ENCODE peak calls at places on chromosomes 6 and 20, in four cellular contexts. H, J, U and Y are unnamed samples.
A peak's percentile ranks its signal among the peaks of the same experiment; 100 is the strongest.

GRCh38 chr6:6811151-6812002 is 222.9 kb downstream of the LY86 start:
- DNase-seq in U (peak; percentile 67), J (no peak), H (no peak), Y (no peak)

GRCh38 chr6:25248100-25248499 is 31.1 kb upstream of the CARMIL1 start:
- DNase-seq in U (peak; percentile 66), J (no peak), H (no peak), Y (no peak)

GRCh38 chr6:26743941-26744699 is 84.6 kb upstream of the ZNF322 start:
- DNase-seq in H (no peak), J (no peak), U (no peak), Y (no peak)

GRCh38 chr6:170459451-170459850 is 93.7 kb downstream of the PSMB1 start:
- DNase-seq in U (peak; percentile 68), H (no peak), J (no peak), Y (peak; percentile 85)

GRCh38 chr20:61706562-61706961 is 359.1 kb downstream of the TAF4 start:
- DNase-seq in J (no peak), H (no peak), U (no peak), Y (no peak)

GRCh38 chr6:158939255-158940170 is 60.5 kb downstream of the RSPH3 start:
- DNase-seq in J (no peak), H (no peak), U (no peak), Y (no peak)

GRCh38 chr6:36930483-36930882 is 24.1 kb upstream of the PI16 start:
- DNase-seq in U (no peak), J (no peak), H (no peak), Y (no peak)

GRCh38 chr20:18322551-18322950 is 34.2 kb downstream of the ZNF133 start:
- DNase-seq in H (no peak), J (no peak), U (no peak), Y (no peak)

GRCh38 chr6:116008470-116009229 is 52.0 kb downstream of the FRK start:
- DNase-seq in U (peak; percentile 58), J (no peak), H (no peak), Y (no peak)

GRCh38 chr6:11791354-11792107 is 12.9 kb upstream of the ADTRP start:
- DNase-seq in U (peak; percentile 55), J (no peak), H (no peak), Y (no peak)

GRCh38 chr6:167801263-167801662 is 25.4 kb upstream of the AFDN start:
- DNase-seq in H (no peak), J (no peak), U (no peak), Y (peak; percentile 2)

GRCh38 chr6:42007753-42008528 is 42.4 kb upstream of the TAF8 start:
- DNase-seq in H (no peak), J (no peak), U (no peak), Y (no peak)

GRCh38 chr20:43426172-43426571 is 31.5 kb upstream of the SRSF6 start:
- DNase-seq in H (no peak), J (no peak), U (no peak), Y (no peak)

GRCh38 chr6:125073071-125073470 is 80.5 kb upstream of the TPD52L1 start:
- DNase-seq in H (no peak), U (no peak), J (no peak), Y (no peak)

GRCh38 chr20:32971703-32972161 is 32.5 kb downstream of the SUN5 start:
- DNase-seq in H (no peak), U (no peak), J (no peak), Y (peak; percentile 54)

GRCh38 chr6:161166677-161167076 is 107.2 kb downstream of the AGPAT4 start:
- DNase-seq in J (no peak), H (no peak), U (no peak), Y (no peak)

GRCh38 chr6:161168281-161168891 is 105.5 kb downstream of the AGPAT4 start:
- DNase-seq in J (no peak), U (peak; percentile 99), H (peak; percentile 38), Y (no peak)

GRCh38 chr6:161169060-161169459 is 104.8 kb downstream of the AGPAT4 start:
- DNase-seq in J (no peak), U (no peak), H (no peak), Y (no peak)

GRCh38 chr6:161169690-161170089 is 104.2 kb downstream of the AGPAT4 start:
- DNase-seq in H (peak; percentile 60), J (no peak), U (peak; percentile 62), Y (no peak)

DNA sequence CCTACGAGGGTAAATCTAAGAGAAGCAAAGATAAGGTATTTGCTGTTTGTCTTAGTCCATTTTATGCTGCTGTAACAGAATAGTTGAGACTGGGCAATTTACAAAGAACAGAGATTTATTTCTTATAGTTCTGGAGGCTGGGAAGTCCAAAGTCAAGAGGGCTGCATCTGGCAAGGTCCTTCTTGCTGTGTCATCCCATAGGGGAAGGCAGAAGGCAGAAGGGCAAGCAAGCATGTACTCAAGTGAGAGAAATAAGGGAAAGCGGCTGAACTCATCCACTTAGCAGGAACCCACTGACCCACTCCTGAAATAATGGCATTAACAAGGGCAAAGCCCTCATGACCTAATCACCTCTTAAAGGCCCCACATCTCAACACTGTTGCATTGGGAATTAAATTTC is 102.7 kb downstream of the AGPAT4 start:
- DNase-seq in H (no peak), U (no peak), J (no peak), Y (no peak)
- TF ChIP-seq POLR2A in H (no peak), U (no peak), J (no peak), Y (no peak)

DNA sequence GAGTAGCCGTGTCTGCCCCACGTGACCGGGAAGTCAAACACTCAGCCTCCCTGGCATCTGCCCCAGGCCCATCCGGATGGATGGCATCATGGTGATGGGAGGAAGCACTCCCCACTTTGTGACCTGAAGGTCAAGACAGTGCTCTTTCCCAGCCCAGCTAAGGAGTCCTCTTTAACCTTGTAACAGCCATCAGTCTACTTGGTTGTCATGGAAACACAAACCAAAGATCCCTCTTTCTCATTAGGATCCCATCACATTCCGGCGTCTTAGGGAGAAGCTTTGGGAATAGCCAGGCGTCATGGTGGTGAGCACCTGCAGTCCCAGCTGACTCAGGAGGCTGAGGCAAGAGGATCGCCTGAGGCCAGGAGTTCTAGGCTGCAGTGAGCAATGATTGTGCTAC is 90.9 kb upstream of the FOXC1 start:
- DNase-seq in H (no peak), J (no peak), U (no peak), Y (no peak)
- TF ChIP-seq POLR2A in H (no peak), J (no peak), U (no peak), Y (no peak)

GRCh38 chr6:111087106-111087835 is at the start of gene SLC16A10:
- DNase-seq in J (peak; percentile 79), H (no peak), U (no peak), Y (peak; percentile 91)
- TF ChIP-seq POLR2A in J (peak; percentile 61), H (no peak), U (no peak), Y (no peak)

GRCh38 chr6:139852484-139853140 is 478.2 kb upstream of the CITED2 start:
- DNase-seq in H (no peak), J (no peak), U (peak; percentile 93), Y (no peak)
- TF ChIP-seq POLR2A in H (no peak), J (no peak), U (peak; percentile 55), Y (no peak)

GRCh38 chr6:34792605-34793500 is 970 bp downstream of the BLTP3A start:
- DNase-seq in J (peak; percentile 28), U (peak; percentile 55), H (no peak), Y (peak; percentile 87)
- TF ChIP-seq POLR2A in J (no peak), U (no peak), H (no peak), Y (no peak)